ENCODE peak calls at places on chromosome 1, in six cellular contexts. X, I, S, C, D and Q are unnamed samples.

GRCh38 chr1:66262233-66262632 is 271.7 kb upstream of the SGIP1 start:
- DNase-seq in D (no peak), I (peak; percentile 35), C (no peak), X (no peak), S (no peak), Q (no peak)

GRCh38 chr1:55039342-55040082 is at the start of gene PCSK9:
- DNase-seq in D (no peak), S (no peak), I (peak; percentile 39), C (no peak), X (no peak), Q (peak; percentile 68)

GRCh38 chr1:145992502-145992936 is 3.9 kb downstream of the TXNIP start:
- DNase-seq in I (no peak), S (no peak), X (no peak), C (no peak), D (no peak), Q (no peak)

GRCh38 chr1:182453619-182454018 is 3.7 kb downstream of the RGSL1 start:
- DNase-seq in I (no peak), S (no peak), D (no peak), C (no peak), X (no peak), Q (no peak)

GRCh38 chr1:219420913-219421312 is 192.0 kb downstream of the ZC3H11B start:
- DNase-seq in C (no peak), I (no peak), S (no peak), X (no peak), D (no peak), Q (no peak)

GRCh38 chr1:68081775-68082283 is 31.4 kb upstream of the DIRAS3 start:
- DNase-seq in I (no peak), D (no peak), C (no peak), S (no peak), X (no peak), Q (no peak)

GRCh38 chr1:167808690-167809089 is 86.9 kb downstream of the MPZL1 start:
- DNase-seq in S (no peak), I (no peak), C (no peak), X (no peak), D (no peak), Q (no peak)

GRCh38 chr1:237267743-237268142 is 225.8 kb downstream of the RYR2 start:
- DNase-seq in D (no peak), I (no peak), X (no peak), S (no peak), C (no peak), Q (no peak)

GRCh38 chr1:167791281-167792209 is 69.8 kb downstream of the MPZL1 start:
- DNase-seq in X (no peak), S (no peak), D (no peak), I (no peak), C (no peak), Q (no peak)

GRCh38 chr1:231107600-231108326 is 54.1 kb upstream of the TRIM67 start:
- DNase-seq in C (no peak), D (no peak), X (no peak), I (no peak), S (no peak), Q (no peak)

GRCh38 chr1:103514920-103515503 is 10.5 kb upstream of the RNPC3 start:
- DNase-seq in D (peak; percentile 55), S (no peak), X (peak; percentile 6), C (no peak), I (peak; percentile 2), Q (no peak)

GRCh38 chr1:234885601-234886000 is 243.0 kb downstream of the TOMM20 start:
- DNase-seq in S (peak; percentile 62), C (peak; percentile 48), D (no peak), X (no peak), I (no peak), Q (no peak)

GRCh38 chr1:51331206-51332100 is 1.1 kb upstream of the TTC39A start:
- DNase-seq in I (peak; percentile 62), D (no peak), S (no peak), C (no peak), X (no peak), Q (no peak)

GRCh38 chr1:224800486-224801119 is 128.9 kb upstream of the DNAH14 start:
- DNase-seq in X (no peak), C (no peak), D (no peak), S (no peak), I (no peak), Q (no peak)

GRCh38 chr1:143735764-143736461 is 235.9 kb downstream of the FAM72C start:
- DNase-seq in X (no peak), D (no peak), S (no peak), C (no peak), I (peak; percentile 47), Q (peak; percentile 40)

GRCh38 chr1:99358771-99359170 is 94.5 kb downstream of the PLPPR4 start:
- DNase-seq in D (no peak), I (no peak), S (no peak), X (no peak), C (no peak), Q (no peak)

GRCh38 chr1:26994772-26995625 is 1.5 kb downstream of the TRNP1 start:
- DNase-seq in I (no peak), D (peak; percentile 9), S (no peak), X (no peak), C (no peak), Q (no peak)

GRCh38 chr1:62588000-62588399 is 9.3 kb upstream of the ANGPTL3 start:
- DNase-seq in I (no peak), D (no peak), X (no peak), C (no peak), S (no peak), Q (no peak)

GRCh38 chr1:17669866-17670451 is 85.2 kb upstream of the ACTL8 start:
- DNase-seq in X (no peak), S (peak; percentile 55), I (no peak), C (peak; percentile 50), D (no peak), Q (no peak)

GRCh38 chr1:45617618-45618017 is 6.2 kb downstream of the CCDC17 start:
- DNase-seq in X (no peak), C (no peak), I (no peak), S (no peak), D (no peak), Q (no peak)

GRCh38 chr1:204943495-204943894 is 72.8 kb downstream of the NFASC start:
- DNase-seq in C (no peak), D (no peak), X (no peak), I (no peak), S (no peak), Q (no peak)

DNA sequence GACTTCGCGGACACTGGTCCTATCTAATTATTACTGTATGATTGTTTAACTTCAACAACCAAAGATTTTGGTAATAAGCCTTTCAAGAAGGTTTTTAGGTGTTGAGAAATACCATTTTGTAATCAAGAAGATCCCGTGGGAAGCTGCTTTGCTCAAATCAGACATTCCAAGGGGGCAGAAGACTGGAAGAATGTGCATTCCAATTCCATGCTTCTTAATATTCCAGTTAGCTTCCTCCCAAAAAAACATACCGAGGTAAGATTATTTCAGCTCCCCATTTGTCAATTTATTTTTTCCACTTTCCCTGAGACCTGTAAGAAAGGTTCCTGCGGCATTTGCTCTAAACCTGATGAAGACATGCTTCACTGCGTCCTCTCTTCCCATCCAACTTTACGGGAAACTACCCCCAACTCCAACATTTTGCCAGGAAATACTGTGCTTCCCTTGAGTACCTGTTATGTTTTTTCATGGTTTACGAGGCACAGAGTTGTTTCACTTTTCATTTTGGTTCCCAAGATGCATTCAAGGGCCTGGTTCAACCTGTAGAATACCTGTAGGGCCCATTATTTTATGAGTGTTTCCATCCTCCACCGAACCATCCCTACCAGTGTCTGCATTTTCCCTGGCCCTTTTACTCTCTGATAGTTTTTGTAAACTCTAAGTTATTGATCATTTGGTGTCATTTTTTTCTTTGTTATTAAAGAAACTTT is 4.0 kb downstream of the CNN3 start:
- DNase-seq in D (no peak), X (no peak), I (no peak), C (no peak), S (no peak), Q (no peak)
- H3K4me1 ChIP-seq in D (no peaks in the 10 kb centered on the region), X (peaks cover 16% of the 10 kb centered on the region), I (peaks cover 37% of the 10 kb centered on the region), C (peaks cover 80% of the 10 kb centered on the region), S (peaks cover 97% of the 10 kb centered on the region), Q (peaks cover 4% of the 10 kb centered on the region)

GRCh38 chr1:116881879-116882520 is 27.7 kb upstream of the PTGFRN start:
- DNase-seq in C (no peak), I (no peak), S (peak; percentile 28), D (peak; percentile 4), X (no peak), Q (peak; percentile 81)

GRCh38 chr1:116879478-116880133 is 30.1 kb upstream of the PTGFRN start:
- DNase-seq in C (no peak), S (no peak), I (no peak), D (no peak), X (no peak), Q (peak; percentile 69)

GRCh38 chr1:116878804-116879477 is 30.8 kb upstream of the PTGFRN start:
- DNase-seq in D (no peak), X (no peak), I (no peak), S (peak; percentile 52), C (peak; percentile 40), Q (peak; percentile 61)

GRCh38 chr1:116882866-116883265 is 26.9 kb upstream of the PTGFRN start:
- DNase-seq in I (no peak), X (no peak), S (no peak), D (no peak), C (no peak), Q (no peak)

DNA sequence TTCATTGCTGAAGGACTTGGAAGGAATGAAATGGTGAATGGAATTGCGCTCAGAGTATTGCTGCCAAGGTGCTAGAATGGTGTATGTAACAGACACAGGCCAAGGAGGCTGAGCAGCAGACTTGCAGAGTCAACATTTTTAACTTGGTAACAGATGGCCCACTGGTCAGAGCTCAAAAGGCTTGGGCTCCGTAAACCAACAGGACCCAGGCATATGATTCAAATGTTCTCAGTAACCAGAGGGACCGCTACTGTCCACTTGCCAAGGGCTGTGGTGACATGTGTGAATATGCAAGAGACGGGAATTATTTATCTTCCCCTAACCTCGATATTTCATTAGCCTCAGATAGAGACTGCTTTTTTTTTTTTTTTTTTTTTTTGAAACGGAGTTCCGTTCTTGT is 28.8 kb upstream of the PTGFRN start:
- DNase-seq in X (no peak), S (peak; percentile 45), D (no peak), C (peak; percentile 42), I (no peak), Q (no peak)
- H3K4me3 ChIP-seq in X (no peak overlapping the region), S (no peak overlapping the region), D (no peak overlapping the region), C (no peak overlapping the region), I (no peak overlapping the region), Q (no peak overlapping the region)

DNA sequence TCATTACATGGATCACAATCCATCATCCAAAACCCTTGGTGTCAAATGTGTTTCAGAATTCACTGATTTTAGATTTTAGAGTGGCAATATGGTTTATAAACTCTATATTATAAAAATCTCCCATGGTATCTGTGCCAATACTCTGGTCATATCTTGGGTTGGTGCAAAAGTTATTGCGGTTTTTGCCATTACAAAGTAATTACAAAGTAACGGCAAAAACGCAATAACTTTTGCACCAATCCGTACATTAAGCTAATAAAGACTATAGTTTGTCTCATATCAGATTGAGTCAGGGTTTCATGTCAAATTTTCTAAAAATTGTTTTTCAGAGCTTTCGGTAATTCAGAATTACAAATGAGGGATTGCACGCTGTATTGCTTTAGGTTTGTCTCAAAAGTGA is 23.4 kb upstream of the NTMT2 start:
- DNase-seq in C (no peak), X (no peak), S (no peak), I (no peak), D (no peak), Q (no peak)
- TF ChIP-seq CTCF in C (no peak), X (no peak), S (no peak), I (no peak), D (no peak), Q (no peak)

DNA sequence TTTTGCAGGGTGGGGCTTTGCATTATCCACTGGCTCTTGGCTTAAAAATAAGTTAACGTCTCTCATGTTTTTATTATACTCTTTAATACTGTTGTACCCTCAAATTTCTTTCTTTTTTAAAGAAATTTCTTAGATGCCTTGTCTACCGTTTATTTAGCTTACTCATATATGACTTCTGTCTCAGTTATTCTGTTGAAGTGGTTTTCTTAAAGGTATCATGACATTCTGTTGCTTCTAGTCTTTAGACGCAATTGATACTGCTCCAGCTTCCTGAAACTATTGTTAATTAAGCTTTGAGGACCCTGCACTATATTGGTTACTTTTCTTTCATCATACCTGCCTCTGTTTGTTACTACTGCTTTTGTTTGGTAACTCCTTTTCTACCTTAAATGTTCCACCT is 11.7 kb downstream of the PKN2 start:
- DNase-seq in I (no peak), X (no peak), D (no peak), S (no peak), C (no peak), Q (no peak)
- H3K4me1 ChIP-seq in I (peaks cover 43% of the 10 kb centered on the region), X (peaks cover 10% of the 10 kb centered on the region), D (peaks cover 21% of the 10 kb centered on the region), S (peaks cover 53% of the 10 kb centered on the region), C (peaks cover 34% of the 10 kb centered on the region), Q (peaks cover 24% of the 10 kb centered on the region)